ENCODE peak calls at places on chromosomes 4 and X, in four cellular contexts. I is astrocyte, X is fibroblast of lung, W is PC-3. Y is an unnamed sample.
A peak's percentile ranks its signal among the peaks of the same experiment; 100 is the strongest.

GRCh38 chr4:67520141-67520540 is 25.2 kb downstream of the CENPC start:
- DNase-seq in I (no peak), W (no peak), X (no peak), Y (no peak)

GRCh38 chrX:141402897-141403610 is 160.7 kb upstream of the SPANXC start:
- DNase-seq in I (no peak), X (no peak), W (no peak), Y (no peak)

GRCh38 chrX:78708171-78708570 is 39.3 kb upstream of the LPAR4 start:
- DNase-seq in X (peak; percentile 38), W (peak; percentile 63), I (no peak), Y (peak; percentile 10)

GRCh38 chrX:152640039-152640818 is 2.5 kb downstream of the GABRQ start:
- DNase-seq in X (peak; percentile 74), I (peak; percentile 69), W (peak; percentile 40), Y (no peak)

GRCh38 chr4:146260521-146260920 is 46.2 kb downstream of the REELD1 start:
- DNase-seq in W (peak; percentile 63), I (no peak), X (no peak), Y (peak; percentile 17)

GRCh38 chr4:33883111-33883510 is 2361.2 kb downstream of the ARAP2 start:
- DNase-seq in X (no peak), I (no peak), W (peak; percentile 1), Y (no peak)

GRCh38 chr4:128589384-128589957 is 220.0 kb upstream of the JADE1 start:
- DNase-seq in X (no peak), I (no peak), W (no peak), Y (no peak)

GRCh38 chrX:103533428-103534216 is 14.3 kb upstream of the RAB40A start:
- DNase-seq in I (peak; percentile 22), W (peak; percentile 83), X (peak; percentile 44), Y (peak; percentile 55)

GRCh38 chr4:27881705-27882104 is 1021.1 kb downstream of the STIM2 start:
- DNase-seq in W (no peak), I (no peak), X (no peak), Y (no peak)

GRCh38 chrX:71514367-71515038 is 18.4 kb upstream of the OGT start:
- DNase-seq in I (no peak), X (no peak), W (no peak), Y (no peak)
- H3K4me2 ChIP-seq in I (no peak overlapping the region), X (no peak overlapping the region), W (peak overlapping the region; percentile 26), Y (no peak overlapping the region)

DNA sequence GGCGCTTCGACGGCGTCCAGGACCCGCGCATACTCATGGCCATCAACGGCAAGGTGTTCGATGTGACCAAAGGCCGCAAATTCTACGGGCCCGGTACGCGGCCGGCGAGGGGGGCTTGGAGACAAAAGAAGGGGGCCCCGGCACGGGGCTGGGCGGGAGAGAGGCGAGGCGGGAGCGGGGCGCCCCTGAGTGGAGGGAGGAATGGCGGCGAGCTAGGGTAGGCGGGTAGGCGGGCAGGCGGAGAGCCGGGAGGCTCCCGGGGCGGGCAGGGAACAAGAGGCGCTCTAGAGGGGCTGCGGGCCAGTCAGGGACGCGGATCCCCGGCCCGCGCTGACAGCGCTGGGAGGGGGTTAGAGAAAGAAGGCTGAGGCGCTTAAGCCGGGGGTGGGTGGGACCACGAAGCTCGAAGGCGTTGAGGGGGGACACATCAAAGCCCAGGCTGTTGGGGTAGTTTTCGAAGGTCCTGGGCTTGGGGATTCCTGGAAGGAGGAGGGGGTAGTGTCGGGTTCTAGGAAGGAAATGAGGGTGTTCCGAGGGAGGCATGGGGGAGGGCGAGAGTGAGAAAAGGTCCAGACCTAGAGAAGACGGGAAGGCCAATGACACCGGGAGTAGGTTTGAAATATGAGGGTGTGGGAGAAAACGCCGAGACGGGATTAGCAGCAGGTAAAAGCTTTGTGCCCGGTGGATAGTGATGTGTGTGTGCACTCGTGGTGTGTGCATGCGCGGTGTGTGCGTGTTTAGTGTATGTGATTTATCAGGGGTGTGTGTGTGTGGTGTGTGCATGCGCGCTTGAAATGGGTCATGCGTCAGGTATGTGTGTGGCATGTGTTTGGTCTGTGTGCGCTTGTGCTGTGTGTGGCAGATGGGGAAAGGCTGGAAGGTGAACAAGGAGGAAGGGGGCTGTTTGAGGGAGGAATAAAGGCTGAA is 777 bp downstream of the PGRMC1 start:
- DNase-seq in W (peak; percentile 48), X (peak; percentile 82), I (peak; percentile 78), Y (peak; percentile 49)
- H3K4me1 ChIP-seq in W (peaks cover 24% of the 10 kb centered on the region), X (no peaks in the 10 kb centered on the region), I (peaks cover 17% of the 10 kb centered on the region), Y (peaks cover 7% of the 10 kb centered on the region)

GRCh38 chr4:785332-786073 is 40.4 kb downstream of the CPLX1 start:
- DNase-seq in W (no peak), X (no peak), I (no peak), Y (no peak)
- TF ChIP-seq EZH2 in W (no peak), X (peak; percentile 83), I (peak; percentile 72), Y (no peak)

DNA sequence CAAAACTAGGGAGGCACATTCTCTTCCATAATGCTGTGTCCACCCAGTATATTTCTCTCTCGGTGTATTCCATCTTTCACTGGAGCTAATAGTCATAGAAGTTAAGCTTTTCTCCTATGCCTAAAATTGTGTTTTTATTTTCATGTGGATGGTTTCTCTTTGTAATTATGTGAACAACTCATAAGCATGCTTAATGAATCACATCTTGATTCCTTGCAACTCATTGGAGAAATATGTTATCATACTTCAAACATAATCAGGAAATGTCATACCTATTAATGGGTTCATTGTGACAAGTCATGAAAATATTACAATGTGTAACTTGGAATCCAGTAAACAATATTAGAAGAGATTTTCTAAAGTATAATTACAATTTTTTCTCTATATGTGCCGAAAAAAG is 186.3 kb downstream of the SLC7A11 start:
- DNase-seq in W (peak; percentile 69), X (peak; percentile 72), I (peak; percentile 61), Y (peak; percentile 34)
- H3K4me2 ChIP-seq in W (peak overlapping the region; percentile 78), X (no peak overlapping the region), I (peak overlapping the region; percentile 55), Y (peak overlapping the region; percentile 44)

DNA sequence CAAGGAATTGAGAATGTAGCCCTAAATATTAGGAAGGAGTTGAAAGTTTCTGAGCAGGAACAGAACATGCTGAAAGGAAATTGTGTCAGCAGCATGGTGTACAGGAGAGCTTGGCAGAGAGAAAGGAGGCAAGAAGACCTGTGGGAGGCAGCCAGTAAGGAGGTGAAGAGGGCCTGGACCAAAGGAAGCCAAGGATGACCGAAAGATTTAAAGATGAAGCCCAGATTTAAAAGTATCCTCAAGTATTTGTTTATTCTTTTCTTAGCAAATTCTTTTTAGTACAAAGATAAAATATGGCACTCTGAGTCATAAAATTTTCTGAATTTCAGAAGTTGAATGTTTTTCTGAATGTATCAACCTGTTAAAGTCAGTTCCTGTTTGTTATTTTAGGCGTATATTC is 3.5 kb downstream of the PKD2 start:
- DNase-seq in X (peak; percentile 67), W (no peak), I (peak; percentile 51), Y (no peak)
- H3K4me1 ChIP-seq in X (peaks cover 5% of the 10 kb centered on the region), W (peaks cover 16% of the 10 kb centered on the region), I (peaks cover 25% of the 10 kb centered on the region), Y (peaks cover 25% of the 10 kb centered on the region)

GRCh38 chrX:114584983-114585842 is 1.3 kb downstream of the HTR2C start:
- DNase-seq in I (no peak), X (no peak), W (no peak), Y (no peak)
- TF ChIP-seq EZH2 in I (no peak), X (no peak), W (no peak), Y (no peak)

GRCh38 chr4:90841676-90842075 is 714.5 kb downstream of the CCSER1 start:
- DNase-seq in X (peak; percentile 40), I (peak; percentile 23), W (peak; percentile 8), Y (peak; percentile 56)
- H3K4me2 ChIP-seq in X (no peak overlapping the region), I (no peak overlapping the region), W (no peak overlapping the region), Y (no peak overlapping the region)

GRCh38 chr4:151688785-151689043 is 72.1 kb downstream of the GATB start:
- DNase-seq in W (no peak), I (no peak), X (no peak), Y (no peak)

GRCh38 chr4:151687021-151687640 is 73.7 kb downstream of the GATB start:
- DNase-seq in W (no peak), X (peak; percentile 55), I (peak; percentile 33), Y (no peak)

GRCh38 chr4:151690164-151690856 is 70.5 kb downstream of the GATB start:
- DNase-seq in I (peak; percentile 77), W (peak; percentile 47), X (peak; percentile 83), Y (no peak)

GRCh38 chr4:151689211-151689991 is 71.4 kb downstream of the GATB start:
- DNase-seq in X (no peak), W (no peak), I (no peak), Y (no peak)

DNA sequence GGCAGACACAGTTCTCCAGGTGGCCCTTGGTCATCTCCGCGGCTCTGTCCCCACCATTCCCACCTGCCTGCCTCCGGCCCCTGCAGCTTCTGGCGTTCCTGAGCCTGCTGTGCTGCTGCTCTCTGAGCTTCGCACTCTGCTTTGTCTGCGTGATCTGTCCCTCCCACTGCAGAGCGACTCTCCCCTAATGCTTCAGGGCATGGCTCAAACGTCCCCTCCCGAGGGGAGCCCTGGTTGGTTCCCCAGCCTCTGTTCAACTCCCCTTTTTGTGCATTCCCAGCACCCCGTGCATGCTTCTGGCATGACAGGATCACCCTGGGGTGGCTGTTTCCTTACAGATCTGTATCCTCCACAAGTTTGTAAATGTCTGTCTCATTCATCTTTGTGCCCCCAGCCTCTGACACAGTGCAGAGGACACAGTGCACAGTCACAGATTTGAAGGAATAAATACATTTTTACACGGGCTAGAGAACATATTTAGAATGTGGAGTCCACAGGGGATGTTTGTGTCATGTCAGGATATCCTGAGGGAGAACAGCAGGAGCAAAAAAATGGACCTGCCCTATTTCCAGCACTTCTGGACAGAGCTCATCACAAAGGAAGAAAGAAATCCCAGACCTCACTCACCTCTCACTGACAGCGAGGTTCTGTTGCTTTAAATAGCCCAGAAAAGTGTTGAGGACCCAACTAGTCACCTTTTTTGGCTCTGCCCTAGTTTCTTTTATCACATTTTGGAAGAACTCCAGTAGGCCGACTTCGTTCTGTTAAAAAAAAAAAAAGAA is 72.6 kb downstream of the GATB start:
- DNase-seq in I (peak; percentile 51), X (peak; percentile 65), W (no peak), Y (no peak)
- H3K4me1 ChIP-seq in I (peaks cover 42% of the 10 kb centered on the region), X (peaks cover 3% of the 10 kb centered on the region), W (peaks cover 25% of the 10 kb centered on the region), Y (no peaks in the 10 kb centered on the region)

Y was measured in mammary epithelial cell.